ENCODE peak calls at places on chromosomes 2 and 18, in six cellular contexts. One of them, this sample, is unnamed.

GRCh38 chr2:170324640-170325046 is 146.7 kb downstream of the MYO3B start:
- DNase-seq in LHCN-M2: peak; percentile 17
- DNase-seq in activated CD4-positive, alpha-beta T cell treated with anti-CD3 and anti-CD28 coated beads, Interleukin-2, amount 50 U/mL, for 24 hours: no peak
- DNase-seq in HT1080: peak; percentile 33
- DNase-seq in adrenal gland: peak; percentile 43
- DNase-seq in stimulated activated CD8-positive, alpha-beta memory T cell treated with anti-CD3 and anti-CD28 coated beads, Interleukin-4, amount 100 ng/mL, for 4 hours: no peak
- DNase-seq in this sample: peak; percentile 37

GRCh38 chr2:189254268-189254883 is 74.8 kb upstream of the COL5A2 start:
- DNase-seq in LHCN-M2: peak; percentile 89
- DNase-seq in adrenal gland: peak; percentile 2
- DNase-seq in HT1080: no peak
- DNase-seq in stimulated activated CD8-positive, alpha-beta memory T cell treated with anti-CD3 and anti-CD28 coated beads, Interleukin-4, amount 100 ng/mL, for 4 hours: no peak
- DNase-seq in activated CD4-positive, alpha-beta T cell treated with anti-CD3 and anti-CD28 coated beads, Interleukin-2, amount 50 U/mL, for 24 hours: no peak
- DNase-seq in this sample: no peak

GRCh38 chr18:3706279-3707097 is 256.5 kb downstream of the TGIF1 start:
- DNase-seq in stimulated activated CD8-positive, alpha-beta memory T cell treated with anti-CD3 and anti-CD28 coated beads, Interleukin-4, amount 100 ng/mL, for 4 hours: no peak
- DNase-seq in LHCN-M2: peak; percentile 8
- DNase-seq in adrenal gland: peak; percentile 36
- DNase-seq in activated CD4-positive, alpha-beta T cell treated with anti-CD3 and anti-CD28 coated beads, Interleukin-2, amount 50 U/mL, for 24 hours: no peak
- DNase-seq in HT1080: no peak
- DNase-seq in this sample: no peak

GRCh38 chr2:166127217-166128155 is at the start of gene SCN1A:
- DNase-seq in HT1080: peak; percentile 55
- DNase-seq in LHCN-M2: peak; percentile 47
- DNase-seq in stimulated activated CD8-positive, alpha-beta memory T cell treated with anti-CD3 and anti-CD28 coated beads, Interleukin-4, amount 100 ng/mL, for 4 hours: no peak
- DNase-seq in adrenal gland: peak; percentile 5
- DNase-seq in activated CD4-positive, alpha-beta T cell treated with anti-CD3 and anti-CD28 coated beads, Interleukin-2, amount 50 U/mL, for 24 hours: no peak
- DNase-seq in this sample: no peak

GRCh38 chr2:174074831-174075230 is 109.7 kb upstream of the SP3 start:
- DNase-seq in LHCN-M2: no peak
- DNase-seq in activated CD4-positive, alpha-beta T cell treated with anti-CD3 and anti-CD28 coated beads, Interleukin-2, amount 50 U/mL, for 24 hours: no peak
- DNase-seq in stimulated activated CD8-positive, alpha-beta memory T cell treated with anti-CD3 and anti-CD28 coated beads, Interleukin-4, amount 100 ng/mL, for 4 hours: no peak
- DNase-seq in HT1080: no peak
- DNase-seq in adrenal gland: no peak
- DNase-seq in this sample: no peak

GRCh38 chr2:35365859-35366258 is 989.7 kb upstream of the CRIM1 start:
- DNase-seq in HT1080: peak; percentile 56
- DNase-seq in LHCN-M2: peak; percentile 3
- DNase-seq in activated CD4-positive, alpha-beta T cell treated with anti-CD3 and anti-CD28 coated beads, Interleukin-2, amount 50 U/mL, for 24 hours: no peak
- DNase-seq in stimulated activated CD8-positive, alpha-beta memory T cell treated with anti-CD3 and anti-CD28 coated beads, Interleukin-4, amount 100 ng/mL, for 4 hours: no peak
- DNase-seq in adrenal gland: no peak
- DNase-seq in this sample: no peak

GRCh38 chr2:240884221-240884620 is 11.7 kb downstream of the MAB21L4 start:
- DNase-seq in HT1080: no peak
- DNase-seq in adrenal gland: no peak
- DNase-seq in LHCN-M2: no peak
- DNase-seq in activated CD4-positive, alpha-beta T cell treated with anti-CD3 and anti-CD28 coated beads, Interleukin-2, amount 50 U/mL, for 24 hours: no peak
- DNase-seq in stimulated activated CD8-positive, alpha-beta memory T cell treated with anti-CD3 and anti-CD28 coated beads, Interleukin-4, amount 100 ng/mL, for 4 hours: no peak
- DNase-seq in this sample: no peak

GRCh38 chr2:150371066-150371812 is 116.2 kb downstream of the RND3 start:
- DNase-seq in activated CD4-positive, alpha-beta T cell treated with anti-CD3 and anti-CD28 coated beads, Interleukin-2, amount 50 U/mL, for 24 hours: no peak
- DNase-seq in stimulated activated CD8-positive, alpha-beta memory T cell treated with anti-CD3 and anti-CD28 coated beads, Interleukin-4, amount 100 ng/mL, for 4 hours: no peak
- DNase-seq in adrenal gland: no peak
- DNase-seq in LHCN-M2: no peak
- DNase-seq in HT1080: no peak
- DNase-seq in this sample: no peak

GRCh38 chr2:46749042-46749461 is 166.6 kb downstream of the MCFD2 start:
- DNase-seq in adrenal gland: no peak
- DNase-seq in stimulated activated CD8-positive, alpha-beta memory T cell treated with anti-CD3 and anti-CD28 coated beads, Interleukin-4, amount 100 ng/mL, for 4 hours: no peak
- DNase-seq in HT1080: peak; percentile 78
- DNase-seq in LHCN-M2: peak; percentile 79
- DNase-seq in activated CD4-positive, alpha-beta T cell treated with anti-CD3 and anti-CD28 coated beads, Interleukin-2, amount 50 U/mL, for 24 hours: no peak
- DNase-seq in this sample: peak; percentile 15

GRCh38 chr2:172613035-172613434 is 57.1 kb downstream of the PDK1 start:
- DNase-seq in LHCN-M2: no peak
- DNase-seq in stimulated activated CD8-positive, alpha-beta memory T cell treated with anti-CD3 and anti-CD28 coated beads, Interleukin-4, amount 100 ng/mL, for 4 hours: no peak
- DNase-seq in adrenal gland: no peak
- DNase-seq in HT1080: no peak
- DNase-seq in activated CD4-positive, alpha-beta T cell treated with anti-CD3 and anti-CD28 coated beads, Interleukin-2, amount 50 U/mL, for 24 hours: no peak
- DNase-seq in this sample: no peak

GRCh38 chr2:52500561-52500960 is 1267.0 kb upstream of the CHAC2 start:
- DNase-seq in activated CD4-positive, alpha-beta T cell treated with anti-CD3 and anti-CD28 coated beads, Interleukin-2, amount 50 U/mL, for 24 hours: no peak
- DNase-seq in HT1080: no peak
- DNase-seq in adrenal gland: no peak
- DNase-seq in LHCN-M2: no peak
- DNase-seq in stimulated activated CD8-positive, alpha-beta memory T cell treated with anti-CD3 and anti-CD28 coated beads, Interleukin-4, amount 100 ng/mL, for 4 hours: no peak
- DNase-seq in this sample: no peak

This sample was measured in SW 1271.